ENCODE peak calls at places on chromosome 21, in eight cellular contexts. One of them, this sample, is unnamed.

GRCh38 chr21:8988696-8989095 is 1532.7 kb upstream of the TPTE start:
- DNase-seq in IMR-90: no peak
- DNase-seq in mesenchymal stem cell: no peak
- DNase-seq in Karpas-422: peak
- DNase-seq in spleen: no peak
- DNase-seq in lower lobe of right lung: no peak
- DNase-seq in psoas muscle: no peak
- DNase-seq in cardiac muscle cell: no peak
- DNase-seq in this sample: no peak

GRCh38 chr21:36589352-36589971 is 109.5 kb upstream of the SIM2 start:
- DNase-seq in IMR-90: peak
- DNase-seq in mesenchymal stem cell: peak
- DNase-seq in Karpas-422: peak
- DNase-seq in spleen: no peak
- DNase-seq in lower lobe of right lung: peak
- DNase-seq in psoas muscle: peak
- DNase-seq in cardiac muscle cell: peak
- DNase-seq in this sample: no peak

GRCh38 chr21:28644762-28645161 is 347.9 kb downstream of the LTN1 start:
- DNase-seq in IMR-90: no peak
- DNase-seq in mesenchymal stem cell: no peak
- DNase-seq in Karpas-422: peak
- DNase-seq in spleen: no peak
- DNase-seq in lower lobe of right lung: no peak
- DNase-seq in psoas muscle: no peak
- DNase-seq in cardiac muscle cell: no peak
- DNase-seq in this sample: no peak

GRCh38 chr21:21114456-21114855 is 116.2 kb downstream of the NCAM2 start:
- DNase-seq in IMR-90: no peak
- DNase-seq in mesenchymal stem cell: no peak
- DNase-seq in Karpas-422: no peak
- DNase-seq in spleen: no peak
- DNase-seq in lower lobe of right lung: no peak
- DNase-seq in psoas muscle: no peak
- DNase-seq in cardiac muscle cell: no peak
- DNase-seq in this sample: no peak

GRCh38 chr21:31266241-31266640 is 77.8 kb downstream of the TIAM1 start:
- DNase-seq in IMR-90: no peak
- DNase-seq in mesenchymal stem cell: no peak
- DNase-seq in Karpas-422: no peak
- DNase-seq in spleen: no peak
- DNase-seq in lower lobe of right lung: no peak
- DNase-seq in psoas muscle: no peak
- DNase-seq in cardiac muscle cell: no peak
- DNase-seq in this sample: no peak

GRCh38 chr21:43910460-43910859 is 45.4 kb downstream of the AGPAT3 start:
- DNase-seq in IMR-90: no peak
- DNase-seq in mesenchymal stem cell: no peak
- DNase-seq in Karpas-422: no peak
- DNase-seq in spleen: no peak
- DNase-seq in lower lobe of right lung: no peak
- DNase-seq in psoas muscle: no peak
- DNase-seq in cardiac muscle cell: no peak
- DNase-seq in this sample: no peak

GRCh38 chr21:36320421-36321324 is 676 bp downstream of the MORC3 start:
- DNase-seq in IMR-90: peak
- DNase-seq in mesenchymal stem cell: peak
- DNase-seq in Karpas-422: peak
- DNase-seq in spleen: peak
- DNase-seq in lower lobe of right lung: peak
- DNase-seq in psoas muscle: peak
- DNase-seq in cardiac muscle cell: peak
- DNase-seq in this sample: no peak

GRCh38 chr21:24050233-24050632 is 1557.0 kb downstream of the MRPL39 start:
- DNase-seq in IMR-90: no peak
- DNase-seq in mesenchymal stem cell: no peak
- DNase-seq in Karpas-422: no peak
- DNase-seq in spleen: no peak
- DNase-seq in lower lobe of right lung: no peak
- DNase-seq in psoas muscle: no peak
- DNase-seq in cardiac muscle cell: no peak
- DNase-seq in this sample: no peak

GRCh38 chr21:35400233-35400939 is 351.3 kb upstream of the RUNX1 start:
- DNase-seq in IMR-90: peak
- DNase-seq in mesenchymal stem cell: peak
- DNase-seq in Karpas-422: peak
- DNase-seq in spleen: no peak
- DNase-seq in lower lobe of right lung: no peak
- DNase-seq in psoas muscle: no peak
- DNase-seq in cardiac muscle cell: peak
- DNase-seq in this sample: peak

GRCh38 chr21:31142600-31142999 is 104.3 kb upstream of the KRTAP19-8 start:
- DNase-seq in IMR-90: no peak
- DNase-seq in mesenchymal stem cell: no peak
- DNase-seq in Karpas-422: peak
- DNase-seq in spleen: no peak
- DNase-seq in lower lobe of right lung: no peak
- DNase-seq in psoas muscle: no peak
- DNase-seq in cardiac muscle cell: no peak
- DNase-seq in this sample: no peak

GRCh38 chr21:35825370-35825769 is 235.0 kb downstream of the SETD4 start:
- DNase-seq in IMR-90: no peak
- DNase-seq in mesenchymal stem cell: no peak
- DNase-seq in Karpas-422: no peak
- DNase-seq in spleen: no peak
- DNase-seq in lower lobe of right lung: no peak
- DNase-seq in psoas muscle: no peak
- DNase-seq in cardiac muscle cell: no peak
- DNase-seq in this sample: no peak

GRCh38 chr21:17045214-17045835 is 467.5 kb upstream of the CXADR start:
- DNase-seq in IMR-90: peak
- DNase-seq in mesenchymal stem cell: peak
- DNase-seq in Karpas-422: peak
- DNase-seq in spleen: no peak
- DNase-seq in lower lobe of right lung: no peak
- DNase-seq in psoas muscle: no peak
- DNase-seq in cardiac muscle cell: peak
- DNase-seq in this sample: no peak

GRCh38 chr21:36511484-36512227 is 31.7 kb upstream of the CLDN14 start:
- DNase-seq in IMR-90: peak
- DNase-seq in mesenchymal stem cell: no peak
- DNase-seq in Karpas-422: peak
- DNase-seq in spleen: no peak
- DNase-seq in lower lobe of right lung: no peak
- DNase-seq in psoas muscle: no peak
- DNase-seq in cardiac muscle cell: peak
- DNase-seq in this sample: no peak

GRCh38 chr21:46660505-46660904 is 25.0 kb downstream of the PRMT2 start:
- DNase-seq in IMR-90: no peak
- DNase-seq in mesenchymal stem cell: no peak
- DNase-seq in Karpas-422: no peak
- DNase-seq in spleen: no peak
- DNase-seq in lower lobe of right lung: no peak
- DNase-seq in psoas muscle: no peak
- DNase-seq in cardiac muscle cell: no peak
- DNase-seq in this sample: no peak

GRCh38 chr21:27408826-27409225 is 441.9 kb upstream of the ADAMTS5 start:
- DNase-seq in IMR-90: no peak
- DNase-seq in mesenchymal stem cell: no peak
- DNase-seq in Karpas-422: no peak
- DNase-seq in spleen: no peak
- DNase-seq in lower lobe of right lung: no peak
- DNase-seq in psoas muscle: no peak
- DNase-seq in cardiac muscle cell: peak
- DNase-seq in this sample: no peak

GRCh38 chr21:31180256-31181088 is 142.2 kb upstream of the KRTAP19-8 start:
- DNase-seq in IMR-90: peak
- DNase-seq in mesenchymal stem cell: peak
- DNase-seq in Karpas-422: peak
- DNase-seq in spleen: no peak
- DNase-seq in lower lobe of right lung: no peak
- DNase-seq in psoas muscle: no peak
- DNase-seq in cardiac muscle cell: peak
- DNase-seq in this sample: no peak

GRCh38 chr21:27648560-27648959 is 681.7 kb upstream of the ADAMTS5 start:
- DNase-seq in IMR-90: peak
- DNase-seq in mesenchymal stem cell: peak
- DNase-seq in Karpas-422: no peak
- DNase-seq in spleen: no peak
- DNase-seq in lower lobe of right lung: no peak
- DNase-seq in psoas muscle: no peak
- DNase-seq in cardiac muscle cell: peak
- DNase-seq in this sample: no peak

GRCh38 chr21:28719731-28720130 is 272.9 kb downstream of the LTN1 start:
- DNase-seq in IMR-90: no peak
- DNase-seq in mesenchymal stem cell: no peak
- DNase-seq in Karpas-422: no peak
- DNase-seq in spleen: no peak
- DNase-seq in lower lobe of right lung: no peak
- DNase-seq in psoas muscle: no peak
- DNase-seq in cardiac muscle cell: no peak
- DNase-seq in this sample: no peak

GRCh38 chr21:22711636-22712035 is 1713.4 kb downstream of the NCAM2 start:
- DNase-seq in IMR-90: no peak
- DNase-seq in mesenchymal stem cell: no peak
- DNase-seq in Karpas-422: no peak
- DNase-seq in spleen: no peak
- DNase-seq in lower lobe of right lung: no peak
- DNase-seq in psoas muscle: no peak
- DNase-seq in cardiac muscle cell: peak
- DNase-seq in this sample: no peak

GRCh38 chr21:33386222-33386784 is 16.9 kb upstream of the IFNGR2 start:
- DNase-seq in IMR-90: no peak
- DNase-seq in mesenchymal stem cell: no peak
- DNase-seq in Karpas-422: no peak
- DNase-seq in spleen: no peak
- DNase-seq in lower lobe of right lung: no peak
- DNase-seq in psoas muscle: no peak
- DNase-seq in cardiac muscle cell: no peak
- DNase-seq in this sample: no peak

GRCh38 chr21:33380483-33380998 is 22.7 kb upstream of the IFNGR2 start:
- DNase-seq in IMR-90: peak
- DNase-seq in mesenchymal stem cell: peak
- DNase-seq in Karpas-422: peak
- DNase-seq in spleen: peak
- DNase-seq in lower lobe of right lung: peak
- DNase-seq in psoas muscle: peak
- DNase-seq in cardiac muscle cell: peak
- DNase-seq in this sample: peak

GRCh38 chr21:33388188-33388587 is 15.0 kb upstream of the IFNGR2 start:
- DNase-seq in IMR-90: no peak
- DNase-seq in mesenchymal stem cell: no peak
- DNase-seq in Karpas-422: no peak
- DNase-seq in spleen: no peak
- DNase-seq in lower lobe of right lung: no peak
- DNase-seq in psoas muscle: no peak
- DNase-seq in cardiac muscle cell: no peak
- DNase-seq in this sample: no peak

GRCh38 chr21:33384851-33385331 is 18.3 kb upstream of the IFNGR2 start:
- DNase-seq in IMR-90: peak
- DNase-seq in mesenchymal stem cell: peak
- DNase-seq in Karpas-422: no peak
- DNase-seq in spleen: no peak
- DNase-seq in lower lobe of right lung: no peak
- DNase-seq in psoas muscle: no peak
- DNase-seq in cardiac muscle cell: no peak
- DNase-seq in this sample: peak

GRCh38 chr21:33383056-33383888 is 19.9 kb upstream of the IFNGR2 start:
- DNase-seq in IMR-90: peak
- DNase-seq in mesenchymal stem cell: peak
- DNase-seq in Karpas-422: peak
- DNase-seq in spleen: peak
- DNase-seq in lower lobe of right lung: peak
- DNase-seq in psoas muscle: peak
- DNase-seq in cardiac muscle cell: peak
- DNase-seq in this sample: peak
- H3K4me3 ChIP-seq in IMR-90: no peak
- H3K4me3 ChIP-seq in mesenchymal stem cell: peak
- H3K4me3 ChIP-seq in Karpas-422: peak
- H3K4me3 ChIP-seq in spleen: peak
- H3K4me3 ChIP-seq in lower lobe of right lung: peak
- H3K4me3 ChIP-seq in psoas muscle: peak
- H3K4me3 ChIP-seq in cardiac muscle cell: no peak
- H3K4me3 ChIP-seq in this sample: peak

DNA sequence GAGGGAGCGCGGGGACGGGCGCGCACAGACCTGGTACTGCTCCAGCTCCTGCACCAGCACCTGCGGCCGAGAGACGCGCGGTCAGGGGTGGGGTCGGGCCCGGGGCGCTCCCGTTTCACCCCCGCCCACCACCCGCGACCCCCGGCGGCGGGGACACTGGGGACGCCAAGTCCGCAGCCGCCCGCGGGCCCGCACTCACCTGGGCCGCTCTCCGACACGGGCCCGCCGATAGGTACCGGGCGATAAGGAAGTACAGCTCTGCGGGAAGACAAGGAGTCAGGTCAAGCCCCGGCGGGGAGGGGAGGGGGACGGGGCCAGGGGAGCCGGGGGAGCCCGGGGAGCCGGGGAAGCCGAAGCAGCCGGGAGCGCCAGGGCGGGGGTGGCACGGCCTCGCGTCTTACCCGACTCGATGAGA is 383 bp downstream of the BRWD1 start:
- DNase-seq in IMR-90: no peak
- DNase-seq in mesenchymal stem cell: peak
- DNase-seq in Karpas-422: peak
- DNase-seq in spleen: peak
- DNase-seq in lower lobe of right lung: no peak
- DNase-seq in psoas muscle: no peak
- DNase-seq in cardiac muscle cell: no peak
- DNase-seq in this sample: no peak
- H3K4me3 ChIP-seq in IMR-90: peak
- H3K4me3 ChIP-seq in mesenchymal stem cell: peak
- H3K4me3 ChIP-seq in Karpas-422: peak
- H3K4me3 ChIP-seq in spleen: peak
- H3K4me3 ChIP-seq in lower lobe of right lung: peak
- H3K4me3 ChIP-seq in psoas muscle: peak
- H3K4me3 ChIP-seq in cardiac muscle cell: peak
- H3K4me3 ChIP-seq in this sample: peak

GRCh38 chr21:15592957-15593356 is 136.8 kb upstream of the USP25 start:
- DNase-seq in IMR-90: no peak
- DNase-seq in mesenchymal stem cell: no peak
- DNase-seq in Karpas-422: no peak
- DNase-seq in spleen: no peak
- DNase-seq in lower lobe of right lung: no peak
- DNase-seq in psoas muscle: no peak
- DNase-seq in cardiac muscle cell: no peak
- DNase-seq in this sample: no peak

GRCh38 chr21:15586752-15587436 is 142.9 kb upstream of the USP25 start:
- DNase-seq in IMR-90: no peak
- DNase-seq in mesenchymal stem cell: no peak
- DNase-seq in Karpas-422: no peak
- DNase-seq in spleen: no peak
- DNase-seq in lower lobe of right lung: no peak
- DNase-seq in psoas muscle: no peak
- DNase-seq in cardiac muscle cell: no peak
- DNase-seq in this sample: no peak

GRCh38 chr21:15592271-15592860 is 137.4 kb upstream of the USP25 start:
- DNase-seq in IMR-90: peak
- DNase-seq in mesenchymal stem cell: peak
- DNase-seq in Karpas-422: peak
- DNase-seq in spleen: no peak
- DNase-seq in lower lobe of right lung: no peak
- DNase-seq in psoas muscle: no peak
- DNase-seq in cardiac muscle cell: peak
- DNase-seq in this sample: no peak
- H3K4me3 ChIP-seq in IMR-90: no peak
- H3K4me3 ChIP-seq in mesenchymal stem cell: no peak
- H3K4me3 ChIP-seq in Karpas-422: no peak
- H3K4me3 ChIP-seq in spleen: no peak
- H3K4me3 ChIP-seq in lower lobe of right lung: no peak
- H3K4me3 ChIP-seq in psoas muscle: no peak
- H3K4me3 ChIP-seq in cardiac muscle cell: no peak
- H3K4me3 ChIP-seq in this sample: no peak

GRCh38 chr21:18245493-18245967 is 897 bp downstream of the CHODL start:
- DNase-seq in IMR-90: no peak
- DNase-seq in mesenchymal stem cell: peak
- DNase-seq in Karpas-422: no peak
- DNase-seq in spleen: no peak
- DNase-seq in lower lobe of right lung: no peak
- DNase-seq in psoas muscle: no peak
- DNase-seq in cardiac muscle cell: no peak
- DNase-seq in this sample: no peak
- H3K4me3 ChIP-seq in IMR-90: no peak
- H3K4me3 ChIP-seq in mesenchymal stem cell: peak
- H3K4me3 ChIP-seq in Karpas-422: no peak
- H3K4me3 ChIP-seq in spleen: peak
- H3K4me3 ChIP-seq in lower lobe of right lung: peak
- H3K4me3 ChIP-seq in psoas muscle: peak
- H3K4me3 ChIP-seq in cardiac muscle cell: peak
- H3K4me3 ChIP-seq in this sample: no peak

This sample was measured in CD8-positive, alpha-beta memory T cell.